ENCODE peak calls at places on chromosomes 12 and 14, in nine cellular contexts. One of them, this sample, is unnamed.

GRCh38 chr14:99258341-99258781 is 13.6 kb downstream of the BCL11B start:
- DNase-seq in nephron progenitor cell: no peak
- DNase-seq in HFFc6: no peak
- DNase-seq in WTC11: peak
- DNase-seq in GM10248: no peak
- DNase-seq in body of pancreas: no peak
- DNase-seq in right atrium auricular region: no peak
- DNase-seq in choroid plexus epithelial cell: no peak
- DNase-seq in CD4-positive, alpha-beta T cell: peak
- DNase-seq in this sample: no peak

GRCh38 chr12:96015672-96016071 is 19.5 kb upstream of the HAL start:
- DNase-seq in right atrium auricular region: no peak
- DNase-seq in body of pancreas: no peak
- DNase-seq in WTC11: peak
- DNase-seq in HFFc6: peak
- DNase-seq in choroid plexus epithelial cell: peak
- DNase-seq in CD4-positive, alpha-beta T cell: no peak
- DNase-seq in nephron progenitor cell: peak
- DNase-seq in GM10248: no peak
- DNase-seq in this sample: no peak

GRCh38 chr12:67720383-67720856 is 71.9 kb downstream of the DYRK2 start:
- DNase-seq in CD4-positive, alpha-beta T cell: no peak
- DNase-seq in WTC11: no peak
- DNase-seq in nephron progenitor cell: peak
- DNase-seq in right atrium auricular region: peak
- DNase-seq in GM10248: no peak
- DNase-seq in HFFc6: peak
- DNase-seq in choroid plexus epithelial cell: peak
- DNase-seq in body of pancreas: no peak
- DNase-seq in this sample: no peak

GRCh38 chr12:12214201-12214600 is 52.6 kb downstream of the LRP6 start:
- DNase-seq in GM10248: no peak
- DNase-seq in right atrium auricular region: no peak
- DNase-seq in CD4-positive, alpha-beta T cell: no peak
- DNase-seq in choroid plexus epithelial cell: no peak
- DNase-seq in body of pancreas: no peak
- DNase-seq in HFFc6: no peak
- DNase-seq in nephron progenitor cell: no peak
- DNase-seq in WTC11: no peak
- DNase-seq in this sample: no peak

GRCh38 chr12:94712852-94713545 is 62.6 kb upstream of the TMCC3 start:
- DNase-seq in HFFc6: no peak
- DNase-seq in nephron progenitor cell: no peak
- DNase-seq in body of pancreas: no peak
- DNase-seq in CD4-positive, alpha-beta T cell: no peak
- DNase-seq in right atrium auricular region: no peak
- DNase-seq in choroid plexus epithelial cell: no peak
- DNase-seq in GM10248: no peak
- DNase-seq in WTC11: no peak
- DNase-seq in this sample: no peak

GRCh38 chr12:49962861-49963765 is 1.4 kb downstream of the AQP5 start:
- DNase-seq in nephron progenitor cell: no peak
- DNase-seq in GM10248: no peak
- DNase-seq in body of pancreas: peak
- DNase-seq in HFFc6: no peak
- DNase-seq in WTC11: no peak
- DNase-seq in right atrium auricular region: no peak
- DNase-seq in choroid plexus epithelial cell: no peak
- DNase-seq in CD4-positive, alpha-beta T cell: no peak
- DNase-seq in this sample: no peak

GRCh38 chr12:6603095-6603567 is 4.0 kb downstream of the CHD4 start:
- DNase-seq in GM10248: no peak
- DNase-seq in nephron progenitor cell: peak
- DNase-seq in HFFc6: no peak
- DNase-seq in WTC11: no peak
- DNase-seq in body of pancreas: peak
- DNase-seq in CD4-positive, alpha-beta T cell: no peak
- DNase-seq in right atrium auricular region: peak
- DNase-seq in choroid plexus epithelial cell: peak
- DNase-seq in this sample: no peak

GRCh38 chr14:65704850-65705249 is 292.3 kb downstream of the FUT8 start:
- DNase-seq in HFFc6: no peak
- DNase-seq in nephron progenitor cell: no peak
- DNase-seq in right atrium auricular region: no peak
- DNase-seq in WTC11: no peak
- DNase-seq in CD4-positive, alpha-beta T cell: no peak
- DNase-seq in body of pancreas: no peak
- DNase-seq in choroid plexus epithelial cell: peak
- DNase-seq in GM10248: no peak
- DNase-seq in this sample: no peak

GRCh38 chr14:69673578-69674305 is 62.3 kb downstream of the SUSD6 start:
- DNase-seq in body of pancreas: no peak
- DNase-seq in CD4-positive, alpha-beta T cell: no peak
- DNase-seq in GM10248: no peak
- DNase-seq in WTC11: no peak
- DNase-seq in HFFc6: no peak
- DNase-seq in nephron progenitor cell: no peak
- DNase-seq in right atrium auricular region: no peak
- DNase-seq in choroid plexus epithelial cell: no peak
- DNase-seq in this sample: no peak

GRCh38 chr12:6181583-6182278 is 18.5 kb upstream of the CD9 start:
- DNase-seq in choroid plexus epithelial cell: no peak
- DNase-seq in GM10248: no peak
- DNase-seq in HFFc6: no peak
- DNase-seq in nephron progenitor cell: no peak
- DNase-seq in WTC11: no peak
- DNase-seq in CD4-positive, alpha-beta T cell: no peak
- DNase-seq in right atrium auricular region: no peak
- DNase-seq in body of pancreas: no peak
- DNase-seq in this sample: no peak

GRCh38 chr12:126747530-126748149 is 1519.3 kb upstream of the TMEM132C start:
- DNase-seq in WTC11: peak
- DNase-seq in nephron progenitor cell: peak
- DNase-seq in right atrium auricular region: no peak
- DNase-seq in GM10248: peak
- DNase-seq in CD4-positive, alpha-beta T cell: no peak
- DNase-seq in body of pancreas: peak
- DNase-seq in choroid plexus epithelial cell: no peak
- DNase-seq in HFFc6: peak
- DNase-seq in this sample: peak

GRCh38 chr12:6200266-6201198 is at the start of gene CD9:
- DNase-seq in GM10248: peak
- DNase-seq in WTC11: peak
- DNase-seq in nephron progenitor cell: peak
- DNase-seq in CD4-positive, alpha-beta T cell: no peak
- DNase-seq in body of pancreas: peak
- DNase-seq in right atrium auricular region: no peak
- DNase-seq in HFFc6: no peak
- DNase-seq in choroid plexus epithelial cell: no peak
- DNase-seq in this sample: no peak

GRCh38 chr14:104040539-104040938 is 45.0 kb upstream of the ASPG start:
- DNase-seq in nephron progenitor cell: no peak
- DNase-seq in HFFc6: no peak
- DNase-seq in right atrium auricular region: no peak
- DNase-seq in GM10248: no peak
- DNase-seq in CD4-positive, alpha-beta T cell: no peak
- DNase-seq in body of pancreas: no peak
- DNase-seq in choroid plexus epithelial cell: no peak
- DNase-seq in WTC11: no peak
- DNase-seq in this sample: no peak

GRCh38 chr14:104037074-104037473 is 48.4 kb upstream of the ASPG start:
- DNase-seq in HFFc6: no peak
- DNase-seq in WTC11: no peak
- DNase-seq in GM10248: no peak
- DNase-seq in choroid plexus epithelial cell: no peak
- DNase-seq in right atrium auricular region: no peak
- DNase-seq in body of pancreas: no peak
- DNase-seq in nephron progenitor cell: no peak
- DNase-seq in CD4-positive, alpha-beta T cell: no peak
- DNase-seq in this sample: no peak

GRCh38 chr14:104036250-104036649 is 49.2 kb upstream of the ASPG start:
- DNase-seq in WTC11: no peak
- DNase-seq in right atrium auricular region: no peak
- DNase-seq in CD4-positive, alpha-beta T cell: no peak
- DNase-seq in choroid plexus epithelial cell: no peak
- DNase-seq in nephron progenitor cell: no peak
- DNase-seq in body of pancreas: no peak
- DNase-seq in GM10248: no peak
- DNase-seq in HFFc6: no peak
- DNase-seq in this sample: no peak

GRCh38 chr14:104037903-104038302 is 47.6 kb upstream of the ASPG start:
- DNase-seq in CD4-positive, alpha-beta T cell: no peak
- DNase-seq in right atrium auricular region: no peak
- DNase-seq in body of pancreas: no peak
- DNase-seq in choroid plexus epithelial cell: no peak
- DNase-seq in HFFc6: no peak
- DNase-seq in nephron progenitor cell: no peak
- DNase-seq in WTC11: no peak
- DNase-seq in GM10248: no peak
- DNase-seq in this sample: no peak

DNA sequence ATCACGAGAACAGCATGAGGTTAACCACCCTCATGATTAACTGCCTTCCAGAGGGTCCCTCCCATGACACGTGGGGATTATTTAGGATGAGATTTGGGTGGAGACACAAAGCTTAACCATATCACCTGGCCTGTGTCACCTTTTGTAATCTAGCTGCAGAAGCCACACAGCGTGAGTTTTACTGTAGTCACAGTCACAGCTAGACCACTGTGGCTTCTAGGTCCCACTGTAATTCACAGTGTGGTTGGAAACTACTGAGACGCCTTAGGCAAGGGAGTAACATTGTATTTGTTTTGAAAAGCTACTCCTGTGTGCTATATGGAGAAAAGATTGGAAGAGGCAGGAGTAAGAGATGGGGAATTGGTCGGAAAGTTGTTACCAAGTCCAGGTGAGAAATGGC is 46.3 kb upstream of the ASPG start:
- DNase-seq in nephron progenitor cell: no peak
- DNase-seq in choroid plexus epithelial cell: no peak
- DNase-seq in body of pancreas: no peak
- DNase-seq in WTC11: no peak
- DNase-seq in right atrium auricular region: no peak
- DNase-seq in HFFc6: no peak
- DNase-seq in GM10248: no peak
- DNase-seq in CD4-positive, alpha-beta T cell: no peak
- DNase-seq in this sample: no peak
- TF ChIP-seq CTCF in nephron progenitor cell: no peak
- TF ChIP-seq CTCF in choroid plexus epithelial cell: no peak
- TF ChIP-seq CTCF in body of pancreas: no peak
- TF ChIP-seq CTCF in WTC11: no peak
- TF ChIP-seq CTCF in right atrium auricular region: no peak
- TF ChIP-seq CTCF in HFFc6: no peak
- TF ChIP-seq CTCF in GM10248: no peak
- TF ChIP-seq CTCF in CD4-positive, alpha-beta T cell: no peak
- TF ChIP-seq CTCF in this sample: no peak

GRCh38 chr14:93120952-93121834 is 5.5 kb upstream of the ITPK1 start:
- DNase-seq in right atrium auricular region: no peak
- DNase-seq in HFFc6: no peak
- DNase-seq in choroid plexus epithelial cell: no peak
- DNase-seq in CD4-positive, alpha-beta T cell: no peak
- DNase-seq in body of pancreas: no peak
- DNase-seq in GM10248: no peak
- DNase-seq in nephron progenitor cell: no peak
- DNase-seq in WTC11: no peak
- DNase-seq in this sample: no peak

GRCh38 chr14:93122820-93123219 is 7.1 kb upstream of the ITPK1 start:
- DNase-seq in nephron progenitor cell: no peak
- DNase-seq in body of pancreas: no peak
- DNase-seq in choroid plexus epithelial cell: no peak
- DNase-seq in HFFc6: no peak
- DNase-seq in WTC11: no peak
- DNase-seq in right atrium auricular region: no peak
- DNase-seq in GM10248: no peak
- DNase-seq in CD4-positive, alpha-beta T cell: no peak
- DNase-seq in this sample: no peak

GRCh38 chr14:93120522-93120921 is 4.8 kb upstream of the ITPK1 start:
- DNase-seq in HFFc6: no peak
- DNase-seq in CD4-positive, alpha-beta T cell: no peak
- DNase-seq in GM10248: no peak
- DNase-seq in WTC11: no peak
- DNase-seq in right atrium auricular region: no peak
- DNase-seq in body of pancreas: no peak
- DNase-seq in choroid plexus epithelial cell: no peak
- DNase-seq in nephron progenitor cell: no peak
- DNase-seq in this sample: no peak

GRCh38 chr14:93128785-93129459 is 13.2 kb upstream of the ITPK1 start:
- DNase-seq in HFFc6: no peak
- DNase-seq in CD4-positive, alpha-beta T cell: no peak
- DNase-seq in GM10248: no peak
- DNase-seq in WTC11: no peak
- DNase-seq in right atrium auricular region: no peak
- DNase-seq in body of pancreas: no peak
- DNase-seq in nephron progenitor cell: no peak
- DNase-seq in choroid plexus epithelial cell: no peak
- DNase-seq in this sample: no peak

DNA sequence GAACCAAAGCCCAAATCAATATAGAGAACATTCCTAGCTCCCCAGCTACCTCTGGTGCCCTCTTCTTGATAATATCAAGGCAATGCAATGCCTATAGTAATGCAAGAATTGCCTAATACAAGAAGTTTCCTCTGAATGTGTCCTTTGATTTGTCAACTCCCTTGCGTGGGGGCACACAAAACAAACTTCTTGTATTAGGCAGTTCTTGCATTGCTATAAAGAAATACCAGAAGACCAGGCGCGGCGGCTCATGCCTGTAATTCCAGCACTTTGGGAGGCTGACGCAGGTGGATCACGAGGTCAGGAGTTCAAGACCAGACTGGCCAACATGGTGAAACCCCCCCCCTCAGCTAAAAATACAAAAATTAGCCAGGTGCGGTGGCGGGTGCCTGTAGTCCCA is 10.4 kb upstream of the ITPK1 start:
- DNase-seq in GM10248: no peak
- DNase-seq in WTC11: no peak
- DNase-seq in CD4-positive, alpha-beta T cell: no peak
- DNase-seq in nephron progenitor cell: no peak
- DNase-seq in body of pancreas: no peak
- DNase-seq in right atrium auricular region: no peak
- DNase-seq in choroid plexus epithelial cell: no peak
- DNase-seq in HFFc6: no peak
- DNase-seq in this sample: no peak
- TF ChIP-seq CTCF in GM10248: no peak
- TF ChIP-seq CTCF in WTC11: no peak
- TF ChIP-seq CTCF in CD4-positive, alpha-beta T cell: no peak
- TF ChIP-seq CTCF in nephron progenitor cell: no peak
- TF ChIP-seq CTCF in body of pancreas: no peak
- TF ChIP-seq CTCF in right atrium auricular region: no peak
- TF ChIP-seq CTCF in choroid plexus epithelial cell: no peak
- TF ChIP-seq CTCF in HFFc6: no peak
- TF ChIP-seq CTCF in this sample: no peak

GRCh38 chr12:62021808-62022207 is 238.4 kb upstream of the USP15 start:
- DNase-seq in GM10248: no peak
- DNase-seq in WTC11: no peak
- DNase-seq in nephron progenitor cell: no peak
- DNase-seq in choroid plexus epithelial cell: no peak
- DNase-seq in right atrium auricular region: no peak
- DNase-seq in CD4-positive, alpha-beta T cell: no peak
- DNase-seq in HFFc6: no peak
- DNase-seq in body of pancreas: no peak
- DNase-seq in this sample: no peak
- TF ChIP-seq CTCF in GM10248: no peak
- TF ChIP-seq CTCF in WTC11: no peak
- TF ChIP-seq CTCF in nephron progenitor cell: no peak
- TF ChIP-seq CTCF in choroid plexus epithelial cell: no peak
- TF ChIP-seq CTCF in right atrium auricular region: no peak
- TF ChIP-seq CTCF in CD4-positive, alpha-beta T cell: no peak
- TF ChIP-seq CTCF in HFFc6: no peak
- TF ChIP-seq CTCF in body of pancreas: no peak
- TF ChIP-seq CTCF in this sample: no peak

GRCh38 chr14:75982724-75983358 is 1.0 kb upstream of the TGFB3 start:
- DNase-seq in body of pancreas: peak
- DNase-seq in HFFc6: peak
- DNase-seq in right atrium auricular region: no peak
- DNase-seq in GM10248: no peak
- DNase-seq in nephron progenitor cell: no peak
- DNase-seq in CD4-positive, alpha-beta T cell: no peak
- DNase-seq in WTC11: no peak
- DNase-seq in choroid plexus epithelial cell: peak
- DNase-seq in this sample: no peak
- TF ChIP-seq CTCF in body of pancreas: no peak
- TF ChIP-seq CTCF in HFFc6: peak
- TF ChIP-seq CTCF in right atrium auricular region: peak
- TF ChIP-seq CTCF in GM10248: no peak
- TF ChIP-seq CTCF in nephron progenitor cell: peak
- TF ChIP-seq CTCF in CD4-positive, alpha-beta T cell: no peak
- TF ChIP-seq CTCF in WTC11: no peak
- TF ChIP-seq CTCF in choroid plexus epithelial cell: no peak
- TF ChIP-seq CTCF in this sample: peak